ENCODE peak calls at places on chromosomes 13 and 19, in six cellular contexts. K is mucosa of descending colon, W is NCI-H2171, H is T-helper 1 cell, X is NCI-H2107, A is midbrain. O is an unnamed sample.

GRCh38 chr19:43643326-43643725 is 3.7 kb upstream of the CADM4 start:
- DNase-seq in A (no peak), W (no peak), K (no peak), H (no peak), X (no peak), O (no peak)

GRCh38 chr13:95643009-95643408 is 1.5 kb downstream of the DZIP1 start:
- DNase-seq in X (no peak), K (no peak), W (no peak), A (no peak), H (no peak), O (no peak)

GRCh38 chr13:94860981-94861407 is 148.6 kb upstream of the SOX21 start:
- DNase-seq in K (no peak), H (no peak), W (no peak), A (no peak), X (no peak), O (no peak)

GRCh38 chr19:45769821-45770191 is 754 bp upstream of the SIX5 start:
- DNase-seq in H (peak), X (no peak), K (peak), W (no peak), A (peak), O (peak)

GRCh38 chr19:9850235-9850959 is 15.3 kb downstream of the PIN1 start:
- DNase-seq in H (no peak), A (no peak), X (peak), K (no peak), W (peak), O (no peak)

GRCh38 chr13:76414320-76414719 is 471.9 kb downstream of the KCTD12 start:
- DNase-seq in H (no peak), A (no peak), X (no peak), W (no peak), K (no peak), O (no peak)

GRCh38 chr19:21197589-21198295 is 55.9 kb downstream of the ZNF431 start:
- DNase-seq in K (no peak), H (no peak), A (no peak), W (no peak), X (no peak), O (no peak)

GRCh38 chr13:82847595-82847994 is 1034.7 kb downstream of the SLITRK1 start:
- DNase-seq in A (no peak), H (no peak), K (no peak), W (no peak), X (no peak), O (no peak)

GRCh38 chr19:11626252-11626651 is 29.0 kb downstream of the ZNF627 start:
- DNase-seq in A (no peak), W (no peak), X (no peak), K (no peak), H (no peak), O (no peak)

GRCh38 chr13:99103536-99103935 is 97.1 kb upstream of the UBAC2 start:
- DNase-seq in K (no peak), H (no peak), W (peak), X (no peak), A (peak), O (no peak)

GRCh38 chr13:23386533-23386932 is 47.0 kb downstream of the SACS start:
- DNase-seq in H (no peak), W (no peak), X (no peak), A (no peak), K (no peak), O (no peak)

GRCh38 chr13:111027481-111028439 is 87.3 kb upstream of the ARHGEF7 start:
- DNase-seq in K (no peak), X (no peak), A (no peak), H (no peak), W (no peak), O (no peak)

GRCh38 chr19:29741776-29742175 is 26.7 kb upstream of the C19orf12 start:
- DNase-seq in H (no peak), W (no peak), K (no peak), X (no peak), A (no peak), O (no peak)

GRCh38 chr13:76928456-76928855 is 19.9 kb upstream of the ACOD1 start:
- DNase-seq in H (no peak), W (no peak), K (no peak), A (no peak), X (no peak), O (no peak)

GRCh38 chr13:63501702-63502101 is 2086.1 kb upstream of the PCDH20 start:
- DNase-seq in H (no peak), W (no peak), A (no peak), K (no peak), X (no peak), O (no peak)

GRCh38 chr13:38657191-38657590 is 29.7 kb upstream of the FREM2 start:
- DNase-seq in H (no peak), X (no peak), A (no peak), K (no peak), W (no peak), O (no peak)

GRCh38 chr13:37769078-37769477 is 100.5 kb downstream of the TRPC4 start:
- DNase-seq in X (no peak), A (no peak), H (no peak), W (no peak), K (no peak), O (no peak)

GRCh38 chr13:101746513-101746912 is 294.0 kb downstream of the ITGBL1 start:
- DNase-seq in A (no peak), W (no peak), H (no peak), K (no peak), X (no peak), O (no peak)

O was measured in stimulated activated naive CD4-positive, alpha-beta T cell.